ENCODE peak calls at places on chromosomes 1 and 21, in five cellular contexts. T is heart left ventricle; F is CD4-positive, alpha-beta T cell; A is WERI-Rb-1; W is SK-N-SH. O is an unnamed sample.

GRCh38 chr1:229204863-229205777 is 65.8 kb upstream of the RAB4A start:
- DNase-seq in T (no peak), F (no peak), A (peak; percentile 43), W (no peak), O (no peak)

GRCh38 chr21:32881458-32881857 is 109.9 kb upstream of the PAXBP1 start:
- DNase-seq in T (no peak), F (no peak), A (no peak), W (no peak), O (no peak)

GRCh38 chr1:177945943-177946650 is 23.8 kb downstream of the SEC16B start:
- DNase-seq in T (peak; percentile 26), F (no peak), A (peak; percentile 76), W (peak; percentile 69), O (peak; percentile 76)

GRCh38 chr1:41365772-41366427 is 4.7 kb downstream of the FOXO6 start:
- DNase-seq in T (no peak), F (no peak), A (peak; percentile 65), W (no peak), O (no peak)

GRCh38 chr1:186983327-186983726 is 154.6 kb downstream of the PLA2G4A start:
- DNase-seq in T (no peak), F (no peak), A (no peak), W (no peak), O (no peak)

GRCh38 chr1:86596891-86597290 is 50.0 kb downstream of the CLCA4 start:
- DNase-seq in T (no peak), F (no peak), A (no peak), W (no peak), O (no peak)

GRCh38 chr1:1432566-1432950 is 2.9 kb upstream of the VWA1 start:
- DNase-seq in T (no peak), F (no peak), A (no peak), W (peak; percentile 43), O (no peak)

GRCh38 chr1:187870567-187870966 is 1041.8 kb downstream of the PLA2G4A start:
- DNase-seq in T (no peak), F (no peak), A (no peak), W (no peak), O (no peak)

GRCh38 chr1:30822966-30823581 is 65.5 kb upstream of the LAPTM5 start:
- DNase-seq in T (no peak), F (no peak), A (no peak), W (no peak), O (no peak)

GRCh38 chr1:85465791-85466134 is 804 bp upstream of the DDAH1 start:
- DNase-seq in T (no peak), F (no peak), A (no peak), W (no peak), O (no peak)

GRCh38 chr1:47708658-47709301 is 270.9 kb downstream of the FOXD2 start:
- DNase-seq in T (no peak), F (no peak), A (no peak), W (peak; percentile 52), O (no peak)

GRCh38 chr1:150548632-150549495 is at the start of gene ADAMTSL4:
- DNase-seq in T (peak; percentile 64), F (no peak), A (peak; percentile 65), W (peak; percentile 90), O (no peak)

GRCh38 chr1:109404838-109405237 is 7.1 kb upstream of the SORT1 start:
- DNase-seq in T (no peak), F (no peak), A (no peak), W (no peak), O (no peak)

GRCh38 chr1:223419561-223419960 is 26.3 kb downstream of the CCDC185 start:
- DNase-seq in T (no peak), F (no peak), A (no peak), W (no peak), O (no peak)

GRCh38 chr1:24923485-24924113 is 6.5 kb downstream of the RUNX3 start:
- DNase-seq in T (no peak), F (no peak), A (no peak), W (no peak), O (no peak)

GRCh38 chr1:38860464-38860816 is 868 bp upstream of the RRAGC start:
- DNase-seq in T (no peak), F (no peak), A (no peak), W (no peak), O (no peak)

GRCh38 chr1:44694863-44695478 is 20.5 kb downstream of the ARMH1 start:
- DNase-seq in T (no peak), F (no peak), A (no peak), W (no peak), O (no peak)
- TF ChIP-seq CTCF in T (no peak), F (no peak), A (no peak), W (no peak), O (no peak)

GRCh38 chr1:192316692-192317091 is at the start of gene RGS21:
- DNase-seq in T (no peak), F (no peak), A (no peak), W (no peak), O (no peak)
- TF ChIP-seq CTCF in T (no peak), F (no peak), A (no peak), W (no peak), O (no peak)

GRCh38 chr1:226821719-226822085 is 48.7 kb upstream of the PSEN2 start:
- DNase-seq in T (no peak), F (no peak), A (no peak), W (peak; percentile 52), O (no peak)
- TF ChIP-seq CTCF in T (no peak), F (no peak), A (no peak), W (no peak), O (no peak)

GRCh38 chr1:6106321-6106731 is 60.6 kb downstream of the KCNAB2 start:
- DNase-seq in T (no peak), F (no peak), A (no peak), W (no peak), O (no peak)

GRCh38 chr1:6105763-6106162 is 60.1 kb downstream of the KCNAB2 start:
- DNase-seq in T (no peak), F (no peak), A (no peak), W (no peak), O (no peak)

GRCh38 chr1:6107409-6108356 is 62.0 kb downstream of the KCNAB2 start:
- DNase-seq in T (no peak), F (no peak), A (no peak), W (no peak), O (no peak)

GRCh38 chr1:6108476-6108875 is 62.8 kb downstream of the KCNAB2 start:
- DNase-seq in T (no peak), F (no peak), A (no peak), W (no peak), O (no peak)

GRCh38 chr1:6106977-6107376 is 61.3 kb downstream of the KCNAB2 start:
- DNase-seq in T (no peak), F (no peak), A (no peak), W (no peak), O (no peak)
- TF ChIP-seq CTCF in T (no peak), F (peak; percentile 13), A (no peak), W (no peak), O (no peak)

GRCh38 chr1:147843486-147843885 is 59.1 kb upstream of the GJA8 start:
- DNase-seq in T (no peak), F (no peak), A (no peak), W (no peak), O (no peak)

GRCh38 chr1:147842578-147842977 is 60.0 kb upstream of the GJA8 start:
- DNase-seq in T (no peak), F (no peak), A (no peak), W (no peak), O (no peak)

GRCh38 chr1:147837129-147837776 is 65.3 kb upstream of the GJA8 start:
- DNase-seq in T (no peak), F (no peak), A (no peak), W (no peak), O (no peak)

GRCh38 chr1:147837845-147838363 is 64.7 kb upstream of the GJA8 start:
- DNase-seq in T (no peak), F (no peak), A (no peak), W (no peak), O (no peak)

GRCh38 chr1:147840909-147841308 is 61.7 kb upstream of the GJA8 start:
- DNase-seq in T (no peak), F (no peak), A (peak; percentile 75), W (no peak), O (no peak)
- TF ChIP-seq CTCF in T (no peak), F (no peak), A (peak; percentile 76), W (peak; percentile 23), O (no peak)

GRCh38 chr1:118294817-118295486 is 109.9 kb upstream of the SPAG17 start:
- DNase-seq in T (no peak), F (no peak), A (no peak), W (no peak), O (no peak)

GRCh38 chr1:118290046-118290445 is 105.0 kb upstream of the SPAG17 start:
- DNase-seq in T (no peak), F (no peak), A (peak; percentile 46), W (no peak), O (no peak)

GRCh38 chr1:118297521-118297920 is 112.5 kb upstream of the SPAG17 start:
- DNase-seq in T (no peak), F (no peak), A (no peak), W (no peak), O (no peak)

GRCh38 chr1:118290571-118290970 is 105.5 kb upstream of the SPAG17 start:
- DNase-seq in T (no peak), F (no peak), A (peak; percentile 32), W (no peak), O (no peak)

DNA sequence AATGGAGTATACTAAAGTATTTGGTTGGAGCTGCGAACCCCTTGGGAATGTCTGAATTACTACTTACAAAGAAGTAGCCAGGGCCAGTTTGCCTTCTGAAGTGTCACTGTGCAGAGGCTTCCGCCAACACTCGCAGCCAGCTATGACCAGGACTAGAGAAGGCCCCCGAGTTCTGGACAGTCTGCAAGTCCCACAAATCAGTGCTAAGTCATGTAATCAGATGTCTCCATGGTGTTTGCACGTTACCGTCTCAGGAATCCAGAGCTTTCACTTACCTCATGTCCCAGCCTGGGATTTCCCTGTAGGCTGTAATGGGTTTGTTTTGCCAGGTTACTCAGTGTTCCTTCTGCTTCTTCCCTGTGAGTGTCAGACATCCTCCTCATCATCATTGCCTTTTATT is 106.7 kb upstream of the SPAG17 start:
- DNase-seq in T (no peak), F (no peak), A (no peak), W (no peak), O (no peak)
- TF ChIP-seq CTCF in T (no peak), F (no peak), A (no peak), W (no peak), O (no peak)

GRCh38 chr1:22814176-22815042 is 103.8 kb downstream of the EPHB2 start:
- DNase-seq in T (no peak), F (no peak), A (no peak), W (peak; percentile 73), O (no peak)
- TF ChIP-seq CTCF in T (no peak), F (no peak), A (no peak), W (no peak), O (no peak)

DNA sequence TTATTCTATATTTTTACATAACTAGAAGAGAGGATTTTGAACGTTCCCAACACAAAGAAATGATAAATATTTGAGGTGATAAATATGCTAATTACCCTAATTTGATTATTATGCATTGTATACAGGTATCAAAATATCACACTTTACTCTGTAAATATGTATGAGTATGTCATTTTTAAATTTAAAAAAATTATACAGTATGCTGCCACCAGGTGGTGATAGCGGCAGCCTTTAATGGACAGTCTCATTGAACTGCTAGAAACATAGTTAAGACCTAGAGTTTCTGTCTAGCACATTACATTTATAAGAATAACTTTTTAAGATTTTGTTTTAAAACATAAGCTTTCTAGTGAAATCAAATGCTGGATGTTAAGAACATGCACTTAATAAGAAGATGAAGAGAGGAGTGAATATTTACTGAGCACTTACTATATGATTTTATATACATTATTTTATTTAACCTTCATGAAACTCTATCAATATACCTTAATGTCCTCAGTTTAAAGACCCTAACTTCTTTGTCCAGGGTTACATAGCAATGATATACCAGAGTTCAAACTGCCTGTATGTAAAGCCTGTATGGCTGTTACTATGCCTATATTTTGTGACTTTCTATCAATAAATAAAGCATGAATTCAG is 207.1 kb downstream of the NUF2 start:
- DNase-seq in T (no peak), F (no peak), A (peak; percentile 55), W (peak; percentile 21), O (no peak)
- TF ChIP-seq CTCF in T (peak; percentile 61), F (peak; percentile 34), A (peak; percentile 34), W (peak; percentile 86), O (peak; percentile 80)

O was measured in mesothelial cell of epicardium.